ENCODE peak calls at places on chromosomes 13 and 19, in seven cellular contexts. X is cardiac fibroblast, D is Panc1, J is fibroblast of villous mesenchyme, M is PC-9, N is ovary, S is esophagus squamous epithelium. K is an unnamed sample.

GRCh38 chr19:46383846-46384245 is 29.5 kb downstream of the CCDC8 start:
- DNase-seq in X (no peak), D (no peak), J (no peak), M (no peak), N (peak; percentile 13), S (no peak), K (peak; percentile 6)

GRCh38 chr19:13055213-13056051 is 47.2 kb downstream of the LYL1 start:
- DNase-seq in X (peak; percentile 98), D (no peak), J (peak; percentile 91), M (peak; percentile 66), N (peak; percentile 90), S (no peak), K (no peak)

GRCh38 chr13:94305463-94305862 is 174.0 kb downstream of the DCT start:
- DNase-seq in X (peak; percentile 81), D (no peak), J (peak; percentile 88), M (no peak), N (peak; percentile 54), S (no peak), K (no peak)

GRCh38 chr13:30835442-30835841 is 70.6 kb upstream of the MEDAG start:
- DNase-seq in X (no peak), D (no peak), J (peak; percentile 92), M (no peak), N (no peak), S (no peak), K (no peak)

GRCh38 chr13:32443111-32443510 is 15.2 kb upstream of the N4BP2L1 start:
- DNase-seq in X (peak; percentile 19), D (no peak), J (peak; percentile 49), M (no peak), N (no peak), S (peak; percentile 1), K (no peak)

GRCh38 chr19:22610121-22610520 is 24.0 kb upstream of the ZNF492 start:
- DNase-seq in X (no peak), D (no peak), J (no peak), M (no peak), N (no peak), S (no peak), K (no peak)

GRCh38 chr19:51690359-51691121 is 2.6 kb upstream of the SPACA6 start:
- DNase-seq in X (peak; percentile 91), D (no peak), J (peak; percentile 75), M (peak; percentile 77), N (peak; percentile 85), S (no peak), K (peak; percentile 60)

GRCh38 chr13:34469212-34469983 is 472.7 kb upstream of the NBEA start:
- DNase-seq in X (peak; percentile 23), D (no peak), J (peak; percentile 68), M (peak; percentile 18), N (no peak), S (no peak), K (no peak)

GRCh38 chr19:11408591-11408990 is 10.5 kb downstream of the RGL3 start:
- DNase-seq in X (no peak), D (no peak), J (no peak), M (no peak), N (no peak), S (no peak), K (no peak)

GRCh38 chr13:50594276-50594970 is 249.1 kb downstream of the DLEU7 start:
- DNase-seq in X (no peak), D (no peak), J (no peak), M (no peak), N (no peak), S (no peak), K (no peak)

GRCh38 chr13:106034201-106034600 is 501.3 kb downstream of the EFNB2 start:
- DNase-seq in X (peak; percentile 39), D (no peak), J (peak; percentile 2), M (no peak), N (no peak), S (no peak), K (no peak)

GRCh38 chr19:45817010-45817724 is 2.1 kb upstream of the RSPH6A start:
- DNase-seq in X (peak; percentile 96), D (peak; percentile 67), J (peak; percentile 94), M (peak; percentile 95), N (peak; percentile 93), S (peak; percentile 66), K (peak; percentile 94)

GRCh38 chr13:40508112-40508511 is 158.3 kb downstream of the FOXO1 start:
- DNase-seq in X (peak; percentile 90), D (no peak), J (peak; percentile 42), M (no peak), N (peak; percentile 53), S (no peak), K (no peak)

GRCh38 chr19:33767898-33768413 is 28.7 kb upstream of the KCTD15 start:
- DNase-seq in X (peak; percentile 24), D (no peak), J (peak; percentile 41), M (no peak), N (no peak), S (no peak), K (no peak)

GRCh38 chr19:41903161-41903953 is 20.4 kb downstream of the ARHGEF1 start:
- DNase-seq in X (no peak), D (no peak), J (no peak), M (no peak), N (no peak), S (no peak), K (no peak)

GRCh38 chr13:95136638-95137037 is 164.6 kb downstream of the ABCC4 start:
- DNase-seq in X (no peak), D (no peak), J (no peak), M (no peak), N (no peak), S (no peak), K (no peak)

GRCh38 chr13:45807520-45808099 is 43.9 kb downstream of the SIAH3 start:
- DNase-seq in X (peak; percentile 50), D (peak; percentile 28), J (peak; percentile 41), M (peak; percentile 24), N (no peak), S (no peak), K (no peak)

GRCh38 chr19:39539165-39539518 is 819 bp downstream of the EID2 start:
- DNase-seq in X (no peak), D (peak; percentile 98), J (no peak), M (no peak), N (no peak), S (no peak), K (no peak)

DNA sequence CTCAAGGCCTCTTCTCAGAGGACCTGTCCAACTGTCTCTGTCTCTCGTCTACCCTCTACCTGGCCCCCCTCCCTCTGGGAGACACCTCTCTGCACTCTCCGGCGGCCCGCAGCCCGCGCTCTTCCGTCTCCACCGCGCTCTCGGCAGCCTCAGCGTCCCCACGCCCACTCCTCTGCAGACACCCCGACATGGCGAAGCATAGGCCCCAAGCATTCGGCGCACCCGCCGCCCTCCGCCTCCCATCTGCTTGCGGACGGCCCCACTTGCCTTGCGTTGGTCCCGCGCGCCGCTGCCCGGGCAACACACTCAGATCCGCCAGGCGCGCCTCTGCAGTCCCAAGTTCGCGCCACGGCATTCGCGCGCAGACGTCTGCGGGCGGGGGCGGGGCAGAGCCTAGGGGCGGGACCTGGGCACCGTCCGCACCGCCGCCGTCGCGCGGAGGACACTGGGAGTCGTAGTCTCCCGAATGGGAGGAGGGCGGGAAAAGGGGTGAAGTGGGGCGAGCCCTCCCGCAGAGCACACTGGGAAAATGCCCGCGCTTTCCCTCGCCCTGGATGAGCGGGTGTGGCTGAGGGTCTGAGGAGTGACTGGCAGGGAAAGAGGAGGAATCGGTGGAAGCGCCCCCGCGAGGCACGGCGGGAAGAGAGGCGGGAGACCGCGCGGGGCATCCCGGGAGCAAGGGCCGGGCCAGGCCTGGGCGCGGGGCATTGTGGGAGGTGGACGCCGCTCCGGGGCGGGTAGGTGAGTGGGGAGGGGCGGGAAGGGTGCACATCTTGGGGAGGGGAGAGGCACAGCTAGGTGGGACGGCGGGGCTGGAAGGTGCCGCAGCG is at the start of the genes LIG1 and ZSWIM9:
- DNase-seq in X (peak; percentile 98), D (peak; percentile 41), J (peak; percentile 95), M (peak; percentile 94), N (peak; percentile 91), S (peak; percentile 84), K (peak; percentile 96)
- TF ChIP-seq CTCF in X (no peak), D (no peak), J (peak; percentile 11), M (peak; percentile 52), N (no peak), S (no peak), K (peak; percentile 12)

GRCh38 chr19:55086730-55087541 is 11.3 kb downstream of the EPS8L1 start:
- DNase-seq in X (peak; percentile 96), D (no peak), J (peak; percentile 93), M (no peak), N (peak; percentile 92), S (no peak), K (peak; percentile 86)
- TF ChIP-seq CTCF in X (no peak), D (no peak), J (no peak), M (no peak), N (no peak), S (no peak), K (no peak)

DNA sequence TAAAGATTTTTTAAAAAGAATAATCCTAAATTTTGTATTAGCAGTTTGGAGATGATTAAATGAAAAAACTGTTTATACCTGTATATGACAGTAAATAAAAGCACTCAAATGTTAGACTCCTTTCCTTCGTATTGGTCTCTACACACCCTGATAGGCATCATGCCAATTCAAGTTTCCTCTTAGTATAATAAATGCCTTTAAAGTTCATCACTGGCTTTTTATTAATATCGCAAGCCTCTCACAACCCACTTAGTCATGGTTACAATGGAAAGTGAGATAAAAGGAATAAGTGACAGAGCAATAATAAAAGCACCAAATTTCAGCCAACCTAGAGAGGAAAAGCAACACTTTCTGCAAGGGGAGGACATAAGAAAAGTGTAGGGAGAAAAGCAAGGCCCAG is 102.2 kb downstream of the PIBF1 start:
- DNase-seq in X (peak; percentile 15), D (no peak), J (no peak), M (no peak), N (no peak), S (no peak), K (no peak)
- TF ChIP-seq CTCF in X (no peak), D (no peak), J (no peak), M (no peak), N (no peak), S (no peak), K (no peak)

GRCh38 chr19:2611483-2612464 is 90.7 kb downstream of the GNG7 start:
- DNase-seq in X (no peak), D (no peak), J (no peak), M (no peak), N (no peak), S (no peak), K (no peak)
- TF ChIP-seq CTCF in X (no peak), D (peak; percentile 32), J (no peak), M (peak; percentile 53), N (no peak), S (no peak), K (peak; percentile 2)

GRCh38 chr13:48647625-48648024 is 6.1 kb upstream of the CYSLTR2 start:
- DNase-seq in X (no peak), D (no peak), J (no peak), M (no peak), N (no peak), S (no peak), K (no peak)
- TF ChIP-seq CTCF in X (no peak), D (peak; percentile 5), J (peak; percentile 18), M (no peak), N (no peak), S (no peak), K (no peak)

DNA sequence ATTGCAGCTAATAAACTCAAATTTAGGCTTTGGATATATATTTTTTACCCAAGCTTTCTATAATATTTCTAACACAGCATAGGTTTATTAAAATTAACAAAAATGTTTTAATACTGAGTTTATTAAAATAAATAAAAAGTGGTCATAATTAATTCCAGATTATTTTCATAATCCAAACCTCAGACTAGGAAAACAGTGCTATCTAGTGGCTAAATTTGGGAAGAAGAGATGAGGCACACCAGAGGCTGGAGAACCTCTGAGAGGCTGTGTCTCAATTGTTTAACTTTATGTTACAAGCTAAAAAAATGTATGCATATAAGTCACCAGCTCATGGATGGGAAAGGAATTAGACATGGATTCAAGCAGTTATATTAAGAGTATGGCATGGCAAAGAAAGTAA is 392.5 kb downstream of the DIAPH3 start:
- DNase-seq in X (peak; percentile 48), D (no peak), J (peak; percentile 41), M (no peak), N (no peak), S (no peak), K (no peak)
- TF ChIP-seq CTCF in X (peak; percentile 66), D (peak; percentile 54), J (peak; percentile 71), M (peak; percentile 57), N (no peak), S (no peak), K (peak; percentile 76)

K was measured in right lobe of liver.